ENCODE peak calls at places on chromosomes 4 and X, in five cellular contexts. K is activated T-cell treated with anti-CD3 and anti-CD28 coated beads for 1 hour, F is amniotic stem cell, T is AG09309, X is fibroblast of pulmonary artery. J is an unnamed sample.

GRCh38 chr4:48909697-48910096 is 3.1 kb upstream of the OCIAD2 start:
- DNase-seq in K (no peak), F (peak), T (peak), X (peak), J (peak)

GRCh38 chrX:30308263-30309138 is 689 bp downstream of the NR0B1 start:
- DNase-seq in K (no peak), F (no peak), T (no peak), X (peak), J (no peak)

GRCh38 chr4:42715807-42716482 is 59.0 kb upstream of the ATP8A1 start:
- DNase-seq in K (no peak), F (no peak), T (no peak), X (no peak), J (no peak)

GRCh38 chr4:123042095-123042494 is 119.7 kb upstream of the NUDT6 start:
- DNase-seq in K (no peak), F (no peak), T (no peak), X (no peak), J (no peak)

GRCh38 chr4:140807491-140808257 is 51.5 kb upstream of the TBC1D9 start:
- DNase-seq in K (no peak), F (no peak), T (no peak), X (no peak), J (peak)

GRCh38 chrX:121782544-121782943 is 735.1 kb downstream of the GLUD2 start:
- DNase-seq in K (no peak), F (no peak), T (no peak), X (no peak), J (no peak)

GRCh38 chr4:10093801-10094552 is 22.6 kb downstream of the WDR1 start:
- DNase-seq in K (no peak), F (peak), T (peak), X (peak), J (peak)

GRCh38 chr4:41594439-41594838 is 56.5 kb downstream of the LIMCH1 start:
- DNase-seq in K (no peak), F (no peak), T (no peak), X (no peak), J (no peak)